ENCODE peak calls at places on chromosomes 4 and X, in six cellular contexts. J is activated T-cell treated with anti-CD3 and anti-CD28 coated beads, Interleukin-2, amount 50 U/mL, for 4 hours; W is ureter; F is naive B cell; M is posterior cingulate gyrus; C is fibroblast of the aortic adventitia. Q is an unnamed sample.

GRCh38 chrX:16188687-16189086 is 21.4 kb downstream of the MAGEB17 start:
- DNase-seq in W (no peak), J (no peak), F (no peak), C (peak), M (no peak), Q (no peak)

GRCh38 chr4:86895692-86896488 is 3.7 kb upstream of the C4orf36 start:
- DNase-seq in W (no peak), J (no peak), M (no peak), F (peak), C (peak), Q (peak)

GRCh38 chrX:155056877-155057792 is 13.8 kb downstream of the CMC4 start:
- DNase-seq in W (peak), J (peak), C (peak), F (peak), M (peak), Q (peak)

GRCh38 chrX:74422576-74423288 is 1.4 kb downstream of the SLC16A2 start:
- DNase-seq in W (peak), F (no peak), C (peak), J (no peak), M (peak), Q (peak)

GRCh38 chr4:22435652-22436051 is 80.2 kb downstream of the ADGRA3 start:
- DNase-seq in J (no peak), M (no peak), W (no peak), F (no peak), C (no peak), Q (no peak)

GRCh38 chr4:100486496-100486895 is 31.3 kb downstream of the EMCN start:
- DNase-seq in M (no peak), F (no peak), C (no peak), J (no peak), W (no peak), Q (no peak)

GRCh38 chr4:125316781-125317525 is 2.2 kb downstream of the FAT4 start:
- DNase-seq in J (no peak), C (peak), F (no peak), W (no peak), M (peak), Q (peak)

GRCh38 chr4:16912896-16913295 is 14.5 kb upstream of the LDB2 start:
- DNase-seq in C (no peak), J (no peak), M (no peak), W (no peak), F (no peak), Q (no peak)

GRCh38 chrX:54182194-54182863 is 725 bp downstream of the FAM120C start:
- DNase-seq in W (peak), M (peak), C (peak), F (peak), J (peak), Q (no peak)

GRCh38 chrX:134566506-134566905 is 91.8 kb downstream of the PLAC1 start:
- DNase-seq in W (no peak), C (no peak), J (no peak), F (no peak), M (no peak), Q (no peak)

GRCh38 chr4:158161561-158162354 is 11.1 kb downstream of the GASK1B start:
- DNase-seq in W (no peak), M (no peak), F (no peak), J (no peak), C (peak), Q (no peak)

GRCh38 chr4:128558896-128559669 is 250.4 kb upstream of the JADE1 start:
- DNase-seq in W (no peak), C (peak), M (no peak), J (no peak), F (no peak), Q (peak)

GRCh38 chrX:39907964-39908616 is 189.7 kb downstream of the BCOR start:
- DNase-seq in M (no peak), J (no peak), W (peak), C (peak), F (no peak), Q (peak)

GRCh38 chrX:135520022-135520552 is 373 bp upstream of the INTS6L start:
- DNase-seq in J (no peak), F (no peak), C (peak), W (no peak), M (no peak), Q (no peak)

GRCh38 chr4:76060506-76060905 is 14.0 kb upstream of the ART3 start:
- DNase-seq in F (no peak), M (no peak), J (no peak), C (no peak), W (no peak), Q (no peak)

GRCh38 chr4:84908876-84909275 is 57.6 kb downstream of the WDFY3 start:
- DNase-seq in W (no peak), J (no peak), M (no peak), F (no peak), C (no peak), Q (no peak)

GRCh38 chrX:23525531-23525930 is 141.8 kb upstream of the PRDX4 start:
- DNase-seq in J (no peak), F (no peak), W (no peak), C (no peak), M (no peak), Q (no peak)

GRCh38 chrX:6965729-6966128 is 181.8 kb upstream of the STS start:
- DNase-seq in C (no peak), W (no peak), J (no peak), M (no peak), F (no peak), Q (no peak)

GRCh38 chr4:167222098-167222497 is 12.2 kb downstream of the SPOCK3 start:
- DNase-seq in W (no peak), J (no peak), F (no peak), M (no peak), C (no peak), Q (no peak)

GRCh38 chr4:122005064-122005755 is 53.4 kb upstream of the TRPC3 start:
- DNase-seq in F (no peak), W (no peak), C (no peak), M (no peak), J (no peak), Q (no peak)

GRCh38 chr4:106366026-106366425 is 2.6 kb downstream of the GIMD1 start:
- DNase-seq in C (peak), M (no peak), W (no peak), J (no peak), F (no peak), Q (no peak)

GRCh38 chr4:70359115-70359661 is 1.4 kb upstream of the SMR3A start:
- DNase-seq in M (no peak), F (no peak), C (no peak), W (no peak), J (no peak), Q (no peak)

GRCh38 chr4:153763404-153763803 is 3.6 kb upstream of the RNF175 start:
- DNase-seq in C (no peak), F (no peak), M (no peak), W (no peak), J (no peak), Q (no peak)

GRCh38 chrX:69215161-69215560 is 49.9 kb upstream of the PJA1 start:
- DNase-seq in J (no peak), W (no peak), C (no peak), F (no peak), M (no peak), Q (no peak)

GRCh38 chr4:54063224-54063623 is 1.2 kb downstream of the CHIC2 start:
- DNase-seq in F (no peak), C (peak), J (no peak), W (no peak), M (no peak), Q (no peak)

GRCh38 chrX:11407331-11408110 is 114.3 kb downstream of the AMELX start:
- DNase-seq in F (no peak), C (peak), W (no peak), M (no peak), J (no peak), Q (no peak)

GRCh38 chrX:150361777-150362351 is 1.3 kb upstream of the MAMLD1 start:
- DNase-seq in M (peak), W (no peak), F (peak), J (peak), C (peak), Q (no peak)

GRCh38 chrX:129461801-129462456 is 61.4 kb downstream of the SMARCA1 start:
- DNase-seq in J (no peak), W (no peak), C (no peak), M (no peak), F (no peak), Q (no peak)

GRCh38 chr4:94671113-94671512 is 86.6 kb upstream of the BMPR1B start:
- DNase-seq in J (no peak), M (no peak), C (no peak), W (no peak), F (no peak), Q (no peak)

GRCh38 chr4:37953620-37954325 is 6.4 kb upstream of the PTTG2 start:
- DNase-seq in W (no peak), J (no peak), M (no peak), C (peak), F (no peak), Q (no peak)

GRCh38 chr4:183492791-183493221 is 12.1 kb upstream of the ING2 start:
- DNase-seq in J (no peak), F (no peak), W (no peak), C (peak), M (no peak), Q (peak)

GRCh38 chr4:183728223-183729068 is 69.4 kb downstream of the TRAPPC11 start:
- DNase-seq in W (no peak), F (no peak), C (no peak), M (no peak), J (no peak), Q (no peak)

GRCh38 chr4:151721466-151721865 is 39.3 kb downstream of the GATB start:
- DNase-seq in J (no peak), W (no peak), M (no peak), F (no peak), C (no peak), Q (no peak)

GRCh38 chr4:105991726-105992125 is 96.5 kb downstream of the NPNT start:
- DNase-seq in W (no peak), C (no peak), M (no peak), J (no peak), F (no peak), Q (no peak)

GRCh38 chrX:1925053-1925481 is 310.2 kb downstream of the ASMT start:
- DNase-seq in M (no peak), W (no peak), J (no peak), C (no peak), F (no peak), Q (no peak)

GRCh38 chrX:151183912-151184565 is 7.7 kb downstream of the GPR50 start:
- DNase-seq in M (no peak), J (no peak), W (no peak), F (no peak), C (no peak), Q (no peak)

GRCh38 chr4:98566491-98567008 is 91.9 kb downstream of the TSPAN5 start:
- DNase-seq in M (peak), C (peak), F (no peak), W (no peak), J (no peak), Q (no peak)

GRCh38 chrX:112211459-112211858 is 128.9 kb upstream of the TRPC5 start:
- DNase-seq in C (no peak), F (no peak), J (no peak), M (no peak), W (no peak), Q (no peak)

GRCh38 chr4:186915816-186916215 is 192.2 kb upstream of the FAT1 start:
- DNase-seq in M (no peak), F (no peak), J (no peak), W (no peak), C (no peak), Q (no peak)